ENCODE peak calls at places on chromosomes 12 and 14, in five cellular contexts. U is pancreas, F is endothelial cell, X is glutamatergic neuron, S is nephron progenitor cell. I is an unnamed sample.

GRCh38 chr14:34018564-34019244 is 67.8 kb upstream of the EGLN3 start:
- DNase-seq in U (no peak), F (no peak), X (no peak), S (no peak), I (no peak)

GRCh38 chr14:64682843-64683242 is 21.4 kb upstream of the PLEKHG3 start:
- DNase-seq in U (no peak), F (no peak), X (no peak), S (no peak), I (no peak)

GRCh38 chr12:100824476-100824875 is 29.9 kb downstream of the ANO4 start:
- DNase-seq in U (no peak), F (no peak), X (no peak), S (no peak), I (no peak)

GRCh38 chr14:69268223-69268622 is 8.3 kb downstream of the GALNT16 start:
- DNase-seq in U (no peak), F (no peak), X (no peak), S (no peak), I (no peak)

GRCh38 chr14:40368314-40368713 is 936.1 kb upstream of the FBXO33 start:
- DNase-seq in U (no peak), F (no peak), X (no peak), S (no peak), I (no peak)

GRCh38 chr12:94208433-94208921 is 60.1 kb downstream of the PLXNC1 start:
- DNase-seq in U (no peak), F (no peak), X (no peak), S (no peak), I (peak)

GRCh38 chr12:110689002-110689600 is at the start of gene HVCN1:
- DNase-seq in U (peak), F (peak), X (peak), S (peak), I (peak)

GRCh38 chr12:123019841-123020138 is 39.3 kb downstream of the ARL6IP4 start:
- DNase-seq in U (no peak), F (no peak), X (no peak), S (no peak), I (no peak)

GRCh38 chr12:58915634-58916033 is 4.7 kb downstream of the LRIG3 start:
- DNase-seq in U (peak), F (no peak), X (peak), S (peak), I (no peak)

GRCh38 chr12:22435583-22435982 is 101.1 kb upstream of the ST8SIA1 start:
- DNase-seq in U (no peak), F (no peak), X (no peak), S (no peak), I (no peak)

GRCh38 chr12:74334770-74335169 is 202.9 kb upstream of the ATXN7L3B start:
- DNase-seq in U (no peak), F (no peak), X (no peak), S (no peak), I (no peak)

GRCh38 chr12:85683051-85683450 is 153.2 kb downstream of the RASSF9 start:
- DNase-seq in U (no peak), F (no peak), X (no peak), S (no peak), I (no peak)

GRCh38 chr14:91419044-91419397 is 1.4 kb upstream of the CCDC88C start:
- DNase-seq in U (no peak), F (no peak), X (no peak), S (no peak), I (no peak)
- TF ChIP-seq CTCF in U (no peak), F (peak), X (peak), S (peak), I (no peak)

GRCh38 chr12:104348994-104349494 is 45.5 kb downstream of the EID3 start:
- DNase-seq in U (no peak), F (no peak), X (no peak), S (no peak), I (no peak)

GRCh38 chr12:104345234-104346066 is 41.9 kb downstream of the EID3 start:
- DNase-seq in U (no peak), F (no peak), X (no peak), S (no peak), I (no peak)

GRCh38 chr12:104350211-104350908 is 46.8 kb downstream of the EID3 start:
- DNase-seq in U (no peak), F (no peak), X (no peak), S (no peak), I (no peak)

GRCh38 chr12:104348283-104348993 is 44.9 kb downstream of the EID3 start:
- DNase-seq in U (no peak), F (no peak), X (no peak), S (no peak), I (no peak)

GRCh38 chr12:104347374-104348075 is 44.0 kb downstream of the EID3 start:
- DNase-seq in U (no peak), F (no peak), X (no peak), S (no peak), I (no peak)
- TF ChIP-seq CTCF in U (no peak), F (no peak), X (no peak), S (no peak), I (no peak)

DNA sequence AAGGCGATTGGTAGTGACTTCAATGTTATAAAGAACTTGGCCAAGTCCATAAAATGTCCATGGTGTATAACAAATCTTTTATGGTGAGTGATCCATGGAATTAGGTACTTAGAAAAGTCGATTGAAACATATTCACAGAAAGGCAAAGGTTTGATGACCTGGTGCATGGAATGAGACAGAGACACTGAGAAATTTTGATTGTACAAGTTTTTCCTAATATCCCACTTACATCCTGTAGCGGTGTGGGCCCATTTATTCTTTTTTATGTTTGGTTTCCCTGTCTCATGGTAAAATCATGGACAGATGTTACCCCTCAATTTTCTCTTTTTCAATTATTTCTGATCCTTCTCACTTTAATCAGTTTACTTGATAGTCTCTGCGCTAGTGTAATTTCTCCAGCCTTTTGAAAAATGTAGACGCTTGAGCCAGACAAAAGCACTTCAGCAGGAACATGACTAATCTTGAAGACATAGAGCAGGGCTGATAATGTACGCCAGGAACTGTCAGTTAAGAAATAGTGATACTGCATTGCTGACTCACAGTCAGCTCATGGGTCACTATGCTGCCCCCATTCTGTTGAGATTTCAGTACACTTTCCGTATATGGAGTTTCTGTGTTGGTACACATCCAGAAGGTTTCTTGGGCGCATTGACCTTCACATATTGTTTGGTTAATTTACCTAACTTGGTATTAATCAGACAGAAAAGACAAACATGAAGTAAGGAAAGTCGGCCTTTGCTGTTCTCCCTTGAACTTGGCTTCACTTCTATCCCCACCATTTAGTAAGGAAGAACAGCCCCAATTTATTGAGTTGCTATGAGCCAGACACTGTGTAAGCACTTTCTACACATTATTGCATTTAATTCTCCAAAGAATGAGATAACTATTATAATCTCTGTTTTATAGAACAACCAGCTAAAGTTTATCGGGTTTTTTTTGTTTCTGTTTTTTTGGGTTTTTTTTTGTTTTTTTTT is 841.7 kb downstream of the DIO2 start:
- DNase-seq in U (peak), F (no peak), X (no peak), S (no peak), I (no peak)
- TF ChIP-seq CTCF in U (no peak), F (no peak), X (no peak), S (no peak), I (no peak)

DNA sequence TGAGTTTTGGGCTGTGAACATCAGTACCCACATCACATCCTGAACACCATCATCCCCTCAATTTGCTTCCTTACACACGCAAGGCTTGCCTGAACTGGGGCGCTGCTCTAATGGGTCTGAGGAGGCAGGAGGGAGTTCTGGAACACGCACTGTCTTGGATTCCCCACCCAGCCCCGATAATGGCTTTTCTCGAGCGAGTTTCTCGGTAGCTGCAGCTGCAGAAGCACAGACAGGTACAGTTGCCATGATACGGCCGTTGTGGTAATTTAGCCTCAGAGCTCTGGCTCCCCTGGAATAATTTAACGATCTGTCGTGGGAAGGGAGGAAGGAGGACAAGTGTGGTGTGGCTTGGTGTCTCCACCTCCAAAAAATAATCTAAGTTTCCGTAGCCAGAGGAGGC is 85.1 kb downstream of the RBM19 start:
- DNase-seq in U (no peak), F (no peak), X (no peak), S (no peak), I (no peak)
- TF ChIP-seq CTCF in U (no peak), F (no peak), X (no peak), S (no peak), I (no peak)

DNA sequence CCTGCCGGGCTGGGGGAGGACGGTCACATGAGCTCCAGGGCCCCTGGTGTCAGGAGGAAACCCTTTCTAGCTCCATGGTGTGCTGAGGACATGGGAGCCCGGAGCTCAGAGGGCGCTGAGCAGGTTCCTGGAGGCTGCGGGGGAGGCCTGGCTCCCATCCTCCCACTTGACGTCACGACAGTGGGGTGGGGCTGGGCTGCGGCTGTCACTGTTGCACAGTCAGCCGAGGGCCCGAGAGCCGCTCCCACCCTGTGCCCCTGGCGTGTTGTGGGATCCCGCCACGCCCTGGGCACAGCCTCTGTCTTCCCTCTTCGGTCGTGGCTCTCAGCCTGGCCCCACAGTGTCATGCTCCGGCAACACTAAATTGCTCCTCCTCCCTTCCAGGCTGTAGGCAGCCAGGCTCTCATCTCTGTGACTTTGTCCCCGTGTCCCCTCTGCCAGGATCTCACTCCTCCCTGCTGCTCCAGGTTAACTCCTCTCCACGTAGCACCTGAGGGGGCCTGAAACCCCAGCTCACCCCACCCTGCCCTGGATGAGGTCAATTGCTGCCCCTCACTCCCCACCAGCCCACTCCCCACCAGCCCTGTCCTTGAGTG is 33.0 kb downstream of the BEGAIN start:
- DNase-seq in U (no peak), F (no peak), X (no peak), S (peak), I (no peak)
- TF ChIP-seq CTCF in U (no peak), F (no peak), X (no peak), S (no peak), I (no peak)

DNA sequence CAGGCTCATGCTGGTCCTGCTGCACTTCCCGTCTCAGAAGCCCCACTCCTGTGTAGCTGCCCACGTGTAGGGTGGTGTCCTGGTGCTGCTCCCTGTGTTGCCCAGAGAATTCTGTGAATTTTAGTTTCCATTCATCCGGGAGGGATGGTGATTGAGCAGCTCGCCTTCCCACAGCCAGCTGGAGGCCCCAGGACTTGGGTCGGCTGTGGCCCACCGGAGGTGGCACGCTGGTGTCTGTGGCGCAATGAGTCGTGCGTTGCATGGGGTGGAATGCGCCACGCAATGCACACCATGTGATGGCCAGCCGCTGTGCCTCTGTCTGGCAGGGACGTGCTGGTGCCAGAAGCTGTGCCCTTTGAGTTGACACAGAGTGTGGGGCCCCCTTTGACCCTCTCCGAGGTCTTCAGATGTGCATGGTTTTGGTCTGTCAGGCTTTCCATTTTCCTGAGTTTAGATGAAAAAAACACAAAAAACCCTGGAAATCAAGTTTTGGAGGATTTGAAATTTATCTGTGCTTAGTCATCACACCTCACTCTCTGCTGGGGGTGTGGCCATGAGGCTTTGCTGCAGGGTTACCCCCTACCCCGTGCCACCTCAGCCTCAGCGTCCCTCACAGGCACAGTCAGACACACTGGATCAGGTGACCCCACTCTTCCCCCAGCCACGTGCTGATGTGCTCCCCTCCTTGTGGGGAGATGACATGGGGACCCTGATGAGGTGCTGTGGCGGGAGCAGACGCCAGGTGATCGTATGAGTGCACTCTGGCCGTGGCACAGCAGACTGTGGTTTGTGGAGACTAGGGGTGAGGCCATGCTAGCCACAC is 64.6 kb downstream of the EP400 start:
- DNase-seq in U (no peak), F (no peak), X (no peak), S (no peak), I (no peak)
- TF ChIP-seq CTCF in U (no peak), F (no peak), X (no peak), S (no peak), I (no peak)

GRCh38 chr14:74018029-74018703 is 922 bp downstream of the ENTPD5 start:
- DNase-seq in U (no peak), F (no peak), X (no peak), S (no peak), I (peak)

GRCh38 chr14:74019408-74019714 is 212 bp downstream of the BBOF1 start:
- DNase-seq in U (no peak), F (no peak), X (no peak), S (no peak), I (no peak)

GRCh38 chr14:74019743-74020142 is 594 bp downstream of the BBOF1 start:
- DNase-seq in U (no peak), F (no peak), X (no peak), S (no peak), I (no peak)

GRCh38 chr14:74015965-74016364 is 3.1 kb downstream of the ENTPD5 start:
- DNase-seq in U (no peak), F (no peak), X (no peak), S (no peak), I (no peak)

GRCh38 chr14:74018704-74019407 is at the start of the genes BBOF1 and ENTPD5:
- DNase-seq in U (peak), F (peak), X (peak), S (peak), I (peak)
- TF ChIP-seq CTCF in U (no peak), F (no peak), X (no peak), S (no peak), I (no peak)

GRCh38 chr14:94288610-94289465 is 4.2 kb downstream of the SERPINA10 start:
- DNase-seq in U (no peak), F (no peak), X (no peak), S (no peak), I (no peak)

GRCh38 chr14:94285158-94285557 is 7.9 kb downstream of the SERPINA10 start:
- DNase-seq in U (no peak), F (no peak), X (no peak), S (no peak), I (no peak)

GRCh38 chr14:94278732-94279131 is 14.3 kb downstream of the SERPINA10 start:
- DNase-seq in U (no peak), F (no peak), X (no peak), S (no peak), I (no peak)

GRCh38 chr14:94284221-94284620 is 8.8 kb downstream of the SERPINA10 start:
- DNase-seq in U (no peak), F (no peak), X (no peak), S (no peak), I (no peak)

GRCh38 chr14:94282991-94283723 is 9.9 kb downstream of the SERPINA10 start:
- DNase-seq in U (no peak), F (no peak), X (no peak), S (no peak), I (no peak)
- TF ChIP-seq CTCF in U (no peak), F (no peak), X (no peak), S (no peak), I (no peak)

GRCh38 chr12:105949391-105949790 is 189.4 kb downstream of the NUAK1 start:
- DNase-seq in U (no peak), F (no peak), X (no peak), S (no peak), I (no peak)
- TF ChIP-seq CTCF in U (no peak), F (no peak), X (no peak), S (no peak), I (no peak)

GRCh38 chr12:50111693-50112455 is at the start of gene COX14:
- DNase-seq in U (peak), F (peak), X (peak), S (peak), I (peak)
- TF ChIP-seq CTCF in U (peak), F (peak), X (no peak), S (peak), I (peak)

I was measured in GM13976.